ENCODE peak calls at places on chromosomes 12 and 14, in eight cellular contexts. W is astrocyte, R is GM23248, C is H1, Y is HCT116, I is GM23338, U is HepG2, Q is neuronal stem cell. K is an unnamed sample.

GRCh38 chr12:131133015-131133905 is 179.6 kb downstream of the ADGRD1 start:
- DNase-seq in R (peak), U (no peak), Q (no peak), W (no peak), C (no peak), Y (no peak), I (no peak), K (peak)

GRCh38 chr14:54366726-54367707 is 29.8 kb upstream of the CDKN3 start:
- DNase-seq in R (peak), U (peak), C (no peak), W (peak), I (peak), Y (peak), Q (no peak), K (no peak)

GRCh38 chr14:104219731-104220224 is 81.4 kb downstream of the KIF26A start:
- DNase-seq in R (no peak), Y (no peak), Q (no peak), I (peak), U (no peak), W (no peak), C (no peak), K (no peak)

GRCh38 chr12:11822071-11822818 is 172.8 kb downstream of the ETV6 start:
- DNase-seq in C (no peak), I (no peak), R (peak), W (peak), Y (no peak), Q (peak), U (no peak), K (no peak)

GRCh38 chr12:14849664-14850063 is 6.3 kb upstream of the ART4 start:
- DNase-seq in Q (no peak), C (no peak), Y (no peak), R (peak), U (no peak), W (peak), I (no peak), K (no peak)

GRCh38 chr14:88998027-88998426 is 173.6 kb downstream of the TTC8 start:
- DNase-seq in I (no peak), R (no peak), C (no peak), W (no peak), Q (no peak), Y (no peak), U (no peak), K (no peak)

GRCh38 chr12:62866451-62867082 is 68.4 kb downstream of the PPM1H start:
- DNase-seq in U (peak), C (no peak), Y (no peak), R (peak), I (peak), Q (no peak), W (peak), K (peak)

GRCh38 chr12:55400229-55400628 is at the start of gene OR6C65:
- DNase-seq in Q (no peak), I (no peak), C (no peak), Y (no peak), W (no peak), U (no peak), R (no peak), K (no peak)

GRCh38 chr12:127588224-127588623 is 678.7 kb upstream of the TMEM132C start:
- DNase-seq in R (peak), Q (no peak), U (no peak), I (peak), Y (no peak), C (no peak), W (peak), K (peak)

GRCh38 chr14:92610849-92611271 is 97.3 kb downstream of the RIN3 start:
- DNase-seq in R (no peak), I (no peak), C (no peak), W (no peak), U (no peak), Y (no peak), Q (no peak), K (no peak)

GRCh38 chr12:112182499-112182898 is 57.1 kb downstream of the TRAFD1 start:
- DNase-seq in Q (no peak), U (no peak), Y (no peak), C (no peak), R (peak), I (no peak), W (no peak), K (no peak)

GRCh38 chr12:120231316-120232011 is 30.6 kb upstream of the RPLP0 start:
- DNase-seq in I (peak), Y (peak), U (peak), W (peak), C (peak), R (peak), Q (no peak), K (peak)

GRCh38 chr12:122106891-122107660 is 28.5 kb downstream of the MLXIP start:
- DNase-seq in Q (no peak), Y (no peak), R (peak), W (peak), I (no peak), C (no peak), U (no peak), K (peak)

GRCh38 chr12:50401383-50402155 is 884 bp downstream of the LARP4 start:
- DNase-seq in W (peak), U (no peak), I (peak), Q (peak), Y (no peak), R (peak), C (no peak), K (peak)

GRCh38 chr14:34628681-34629135 is 1.2 kb downstream of the SNX6 start:
- DNase-seq in U (peak), R (peak), Y (no peak), Q (no peak), W (no peak), C (no peak), I (no peak), K (peak)

GRCh38 chr12:3795096-3795799 is 42.3 kb upstream of the CRACR2A start:
- DNase-seq in Y (no peak), I (no peak), C (no peak), Q (no peak), R (no peak), U (peak), W (no peak), K (no peak)

GRCh38 chr14:99603471-99603933 is 505 bp downstream of the CCDC85C start:
- DNase-seq in R (peak), I (peak), W (peak), U (no peak), Q (no peak), Y (no peak), C (no peak), K (peak)

GRCh38 chr12:122893208-122894151 is 2.4 kb downstream of the VPS37B start:
- DNase-seq in R (no peak), I (no peak), U (no peak), Q (no peak), W (no peak), C (no peak), Y (no peak), K (no peak)

GRCh38 chr14:101735453-101735852 is 26.1 kb upstream of the PPP2R5C start:
- DNase-seq in R (no peak), Y (no peak), U (no peak), C (no peak), I (no peak), Q (no peak), W (no peak), K (no peak)

GRCh38 chr12:75260316-75260715 is 50.7 kb upstream of the KCNC2 start:
- DNase-seq in R (no peak), W (no peak), U (no peak), Y (no peak), I (no peak), Q (no peak), C (no peak), K (no peak)

GRCh38 chr12:93103154-93103553 is 174.1 kb upstream of the EEA1 start:
- DNase-seq in C (no peak), Q (no peak), Y (no peak), I (no peak), W (no peak), R (no peak), U (no peak), K (no peak)

GRCh38 chr14:61539631-61540030 is 155.7 kb upstream of the HIF1A start:
- DNase-seq in Q (no peak), W (no peak), I (no peak), U (no peak), C (no peak), R (no peak), Y (no peak), K (no peak)

GRCh38 chr12:21913823-21914222 is 27.4 kb downstream of the ABCC9 start:
- DNase-seq in R (peak), C (no peak), U (no peak), Q (no peak), I (no peak), Y (no peak), W (no peak), K (no peak)

GRCh38 chr12:10497602-10498001 is 8.1 kb upstream of the EIF2S3B start:
- DNase-seq in I (no peak), C (no peak), W (no peak), R (no peak), Y (no peak), Q (no peak), U (no peak), K (no peak)

GRCh38 chr14:20682127-20682434 is 2.3 kb upstream of the RNASE4 start:
- DNase-seq in Q (no peak), C (no peak), R (no peak), I (no peak), W (no peak), Y (no peak), U (no peak), K (no peak)

GRCh38 chr12:3564411-3564810 is 73.4 kb downstream of the PRMT8 start:
- DNase-seq in W (no peak), Y (no peak), Q (no peak), I (no peak), U (no peak), R (no peak), C (no peak), K (no peak)

GRCh38 chr12:23560611-23561010 is 388.9 kb downstream of the SOX5 start:
- DNase-seq in W (no peak), C (no peak), Q (no peak), Y (no peak), U (no peak), R (no peak), I (no peak), K (no peak)

GRCh38 chr12:76041406-76041805 is 9.8 kb upstream of the PHLDA1 start:
- DNase-seq in R (no peak), W (no peak), Q (no peak), Y (no peak), C (no peak), I (no peak), U (no peak), K (no peak)

GRCh38 chr12:48873096-48873495 is 7.4 kb upstream of the RND1 start:
- DNase-seq in I (no peak), C (no peak), W (peak), Y (no peak), Q (no peak), R (no peak), U (no peak), K (no peak)

GRCh38 chr12:11941601-11942360 is 129.0 kb upstream of the BCL2L14 start:
- DNase-seq in I (no peak), R (peak), C (no peak), U (no peak), Q (no peak), W (peak), Y (no peak), K (peak)

GRCh38 chr14:69346710-69347109 is 51.4 kb downstream of the ERH start:
- DNase-seq in C (peak), U (no peak), I (peak), Q (peak), Y (no peak), R (peak), W (no peak), K (peak)

GRCh38 chr14:65214741-65215140 is 112.4 kb upstream of the MAX start:
- DNase-seq in U (no peak), I (no peak), W (no peak), R (no peak), Q (no peak), C (no peak), Y (no peak), K (no peak)

GRCh38 chr12:50190859-50191258 is 23.7 kb upstream of the CERS5 start:
- DNase-seq in U (no peak), I (no peak), Y (no peak), C (no peak), Q (no peak), W (no peak), R (no peak), K (no peak)

GRCh38 chr12:31324845-31325523 is 966 bp downstream of the SINHCAF start:
- DNase-seq in I (peak), Q (peak), W (peak), R (peak), C (no peak), U (no peak), Y (no peak), K (peak)

GRCh38 chr12:131511391-131511802 is 199.5 kb upstream of the SFSWAP start:
- DNase-seq in U (no peak), R (peak), C (peak), Q (no peak), Y (peak), I (peak), W (peak), K (no peak)

GRCh38 chr12:21656931-21657335 is 709 bp downstream of the LDHB start:
- DNase-seq in C (no peak), U (no peak), W (peak), R (peak), I (peak), Y (peak), Q (peak), K (no peak)

DNA sequence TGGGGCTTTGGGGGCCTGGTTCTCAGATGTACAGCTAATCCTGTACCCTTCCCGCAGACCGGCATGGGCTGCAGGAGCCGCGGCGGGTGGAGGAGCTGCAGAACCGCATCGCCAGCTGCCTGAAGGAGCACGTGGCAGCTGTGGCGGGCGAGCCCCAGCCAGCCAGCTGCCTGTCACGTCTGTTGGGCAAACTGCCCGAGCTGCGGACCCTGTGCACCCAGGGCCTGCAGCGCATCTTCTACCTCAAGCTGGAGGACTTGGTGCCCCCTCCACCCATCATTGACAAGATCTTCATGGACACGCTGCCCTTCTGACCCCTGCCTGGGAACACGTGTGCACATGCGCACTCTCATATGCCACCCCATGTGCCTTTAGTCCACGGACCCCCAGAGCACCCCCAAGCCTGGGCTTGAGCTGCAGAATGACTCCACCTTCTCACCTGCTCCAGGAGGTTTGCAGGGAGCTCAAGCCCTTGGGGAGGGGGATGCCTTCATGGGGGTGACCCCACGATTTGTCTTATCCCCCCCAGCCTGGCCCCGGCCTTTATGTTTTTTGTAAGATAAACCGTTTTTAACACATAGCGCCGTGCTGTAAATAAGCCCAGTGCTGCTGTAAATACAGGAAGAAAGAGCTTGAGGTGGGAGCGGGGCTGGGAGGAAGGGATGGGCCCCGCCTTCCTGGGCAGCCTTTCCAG is 7.5 kb downstream of the NR4A1 start:
- DNase-seq in C (no peak), W (no peak), U (no peak), I (no peak), Y (no peak), R (no peak), Q (no peak), K (no peak)
- H2AFZ ChIP-seq in C (no peak), W (no peak), U (no peak), I (no peak), Y (no peak), R (no peak), Q (no peak), K (no peak)

GRCh38 chr12:97754306-97754705 is 291.7 kb downstream of the RMST start:
- DNase-seq in Q (no peak), Y (no peak), C (no peak), U (no peak), W (no peak), I (no peak), R (no peak), K (no peak)
- H2AFZ ChIP-seq in Q (no peak), Y (no peak), C (no peak), U (no peak), W (no peak), I (no peak), R (no peak), K (no peak)

GRCh38 chr14:45082420-45082819 is 1.5 kb upstream of the PRPF39 start:
- DNase-seq in Q (no peak), W (no peak), I (no peak), U (no peak), R (no peak), Y (no peak), C (no peak), K (no peak)
- H2AFZ ChIP-seq in Q (peak), W (no peak), I (peak), U (peak), R (peak), Y (no peak), C (peak), K (no peak)

DNA sequence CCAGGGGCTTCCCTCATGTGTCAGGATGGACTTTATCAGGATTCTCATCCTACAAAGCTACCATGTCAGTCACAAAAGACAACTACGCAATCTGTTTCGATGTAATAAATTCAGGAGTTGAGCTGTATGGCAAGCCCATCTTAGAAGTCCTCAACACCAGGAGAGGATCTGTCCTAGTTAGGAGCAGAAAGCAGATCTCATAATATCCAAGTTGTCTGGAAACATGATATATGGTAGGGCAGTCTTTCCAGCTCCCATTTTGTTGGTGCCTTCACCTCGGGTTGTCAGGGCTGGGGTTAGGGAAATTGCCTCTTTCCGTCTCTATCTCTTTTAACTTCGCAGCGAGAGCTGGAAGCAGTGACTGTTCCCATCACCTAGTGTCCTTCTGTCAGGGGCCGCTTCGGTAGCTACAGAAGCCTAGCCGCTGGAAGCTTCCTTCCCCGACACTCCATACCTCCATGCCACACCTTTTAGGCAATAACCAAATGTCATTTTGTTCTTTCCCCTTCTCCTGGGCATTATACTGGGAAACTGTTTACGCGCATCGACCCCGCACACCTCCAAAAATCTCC is 1.4 kb downstream of the NIN start:
- DNase-seq in W (no peak), U (no peak), Q (no peak), I (peak), R (peak), C (no peak), Y (no peak), K (no peak)
- H2AFZ ChIP-seq in W (no peak), U (no peak), Q (peak), I (peak), R (peak), C (no peak), Y (no peak), K (peak)

DNA sequence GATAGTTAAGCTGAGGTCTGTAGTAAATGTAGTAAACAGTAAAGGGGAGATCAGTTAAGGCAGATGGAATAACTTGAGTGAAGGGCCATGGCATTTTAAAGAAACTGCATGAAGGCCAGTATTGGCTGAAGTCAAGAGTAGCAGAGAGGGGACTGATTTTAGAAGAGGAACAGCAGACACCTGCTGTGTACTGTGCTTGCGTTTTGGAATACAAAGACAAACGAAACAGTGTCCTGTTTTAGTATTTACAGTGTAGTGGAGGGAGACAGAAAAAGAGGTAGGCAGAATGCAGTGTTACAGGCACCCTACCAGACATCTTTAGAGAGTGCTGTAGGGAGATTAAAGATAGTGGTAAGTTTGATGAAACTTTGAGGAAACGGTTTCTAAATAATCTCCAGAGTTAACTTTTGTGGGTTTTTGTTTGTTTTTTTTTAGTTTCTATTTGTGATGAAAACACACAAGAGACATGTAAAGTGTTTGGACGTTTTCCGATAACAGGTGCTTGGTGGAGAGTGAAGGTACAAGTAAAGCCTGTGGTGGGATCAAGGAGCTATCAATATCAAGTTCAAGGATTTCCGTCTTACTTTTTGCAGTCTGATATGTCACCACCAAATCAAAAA is 2.1 kb downstream of the HELB start:
- DNase-seq in I (no peak), Y (no peak), C (no peak), U (no peak), W (no peak), R (no peak), Q (no peak), K (no peak)
- H2AFZ ChIP-seq in I (no peak), Y (no peak), C (no peak), U (no peak), W (no peak), R (no peak), Q (no peak), K (no peak)